ENCODE peak calls at places on chromosomes 2 and 18, in four cellular contexts. D is HepG2, W is K562, V is GM12878. X is an unnamed sample.

GRCh38 chr18:51337406-51337805 is 139.9 kb upstream of the MEX3C start:
- DNase-seq in D (no peak), V (no peak), W (no peak), X (no peak)

GRCh38 chr18:54261894-54262293 is 7.4 kb upstream of the POLI start:
- DNase-seq in V (peak), D (no peak), W (no peak), X (no peak)

GRCh38 chr2:55235724-55236538 is 3.4 kb downstream of the RPS27A start:
- DNase-seq in V (no peak), W (no peak), D (no peak), X (no peak)

GRCh38 chr2:98507461-98507860 is 62.8 kb downstream of the INPP4A start:
- DNase-seq in V (no peak), D (no peak), W (peak), X (no peak)

GRCh38 chr18:8699948-8700347 is 5.4 kb upstream of the MTCL1 start:
- DNase-seq in D (no peak), W (no peak), V (no peak), X (no peak)

GRCh38 chr2:43343573-43344304 is 117.3 kb upstream of the ZFP36L2 start:
- DNase-seq in V (no peak), W (no peak), D (no peak), X (no peak)

GRCh38 chr2:162317910-162318279 is 589 bp downstream of the IFIH1 start:
- DNase-seq in V (no peak), W (no peak), D (no peak), X (no peak)

GRCh38 chr2:239644016-239644415 is 243.2 kb upstream of the HDAC4 start:
- DNase-seq in V (no peak), D (peak), W (no peak), X (no peak)

GRCh38 chr2:149058936-149059335 is 20.4 kb downstream of the LYPD6B start:
- DNase-seq in W (no peak), D (no peak), V (no peak), X (no peak)

GRCh38 chr18:55449412-55450140 is 138.4 kb downstream of the TCF4 start:
- DNase-seq in W (no peak), V (no peak), D (no peak), X (no peak)

GRCh38 chr2:8090748-8091700 is 590.8 kb upstream of the ID2 start:
- DNase-seq in D (peak), W (no peak), V (peak), X (peak)

GRCh38 chr18:26133652-26134051 is at the start of gene PSMA8:
- DNase-seq in D (no peak), V (no peak), W (no peak), X (no peak)

GRCh38 chr18:74375999-74376398 is 60.4 kb downstream of the C18orf63 start:
- DNase-seq in D (no peak), V (no peak), W (no peak), X (peak)

GRCh38 chr2:74026674-74027294 is 42.1 kb downstream of the TET3 start:
- DNase-seq in W (no peak), D (no peak), V (no peak), X (no peak)

GRCh38 chr2:62305421-62306176 is 109.7 kb downstream of the B3GNT2 start:
- DNase-seq in V (peak), D (no peak), W (no peak), X (no peak)

GRCh38 chr2:241808701-241809382 is at the start of gene NEU4:
- DNase-seq in D (peak), W (no peak), V (no peak), X (no peak)

GRCh38 chr2:39954346-39954745 is 175.3 kb upstream of the THUMPD2 start:
- DNase-seq in W (no peak), D (no peak), V (no peak), X (no peak)

GRCh38 chr18:77648415-77648814 is 398.8 kb downstream of the GALR1 start:
- DNase-seq in D (no peak), V (no peak), W (no peak), X (no peak)

GRCh38 chr2:16226942-16227664 is 286.8 kb downstream of the MYCN start:
- DNase-seq in D (no peak), W (no peak), V (no peak), X (no peak)

GRCh38 chr18:48612917-48613316 is 74.1 kb downstream of the CTIF start:
- DNase-seq in D (no peak), V (no peak), W (no peak), X (no peak)

GRCh38 chr2:18674309-18674708 is 84.9 kb upstream of the NT5C1B start:
- DNase-seq in V (no peak), W (no peak), D (no peak), X (no peak)

GRCh38 chr18:36176739-36177138 is 10.6 kb upstream of the MOCOS start:
- DNase-seq in W (no peak), V (no peak), D (no peak), X (no peak)

GRCh38 chr18:31610841-31611240 is 19.2 kb downstream of the TTR start:
- DNase-seq in W (no peak), V (no peak), D (peak), X (peak)

GRCh38 chr2:221527759-221528444 is 44.2 kb downstream of the EPHA4 start:
- DNase-seq in V (no peak), D (peak), W (no peak), X (no peak)

GRCh38 chr2:200624660-200625059 is 38.8 kb downstream of the AOX1 start:
- DNase-seq in W (no peak), D (peak), V (no peak), X (peak)

GRCh38 chr2:121650554-121650930 is 1.3 kb upstream of the CLASP1 start:
- DNase-seq in V (no peak), D (no peak), W (peak), X (no peak)

GRCh38 chr18:39863916-39864315 is 2091.1 kb upstream of the PIK3C3 start:
- DNase-seq in V (no peak), W (no peak), D (no peak), X (no peak)

GRCh38 chr2:143705108-143705686 is 576.0 kb downstream of the ARHGAP15 start:
- DNase-seq in D (no peak), V (no peak), W (no peak), X (no peak)

GRCh38 chr2:62597323-62597722 is 91.3 kb upstream of the TMEM17 start:
- DNase-seq in W (no peak), D (no peak), V (no peak), X (no peak)

GRCh38 chr18:48749768-48750167 is 201.0 kb downstream of the SMAD7 start:
- DNase-seq in D (no peak), W (no peak), V (no peak), X (no peak)

GRCh38 chr18:8339958-8340357 is 269.3 kb upstream of the RAB12 start:
- DNase-seq in V (no peak), D (no peak), W (no peak), X (no peak)

GRCh38 chr2:55839182-55839819 is 84.3 kb downstream of the EFEMP1 start:
- DNase-seq in V (no peak), W (no peak), D (peak), X (peak)

GRCh38 chr18:75727479-75727878 is 300.0 kb upstream of the SMIM21 start:
- DNase-seq in V (no peak), W (peak), D (peak), X (peak)

GRCh38 chr2:207184768-207185167 is 19.0 kb upstream of the KLF7 start:
- DNase-seq in V (no peak), D (no peak), W (no peak), X (no peak)

GRCh38 chr2:207182916-207183315 is 17.2 kb upstream of the KLF7 start:
- DNase-seq in W (no peak), V (no peak), D (no peak), X (no peak)

GRCh38 chr2:207183506-207183905 is 17.8 kb upstream of the KLF7 start:
- DNase-seq in D (no peak), W (no peak), V (no peak), X (no peak)

GRCh38 chr2:207185372-207185771 is 19.6 kb upstream of the KLF7 start:
- DNase-seq in D (no peak), W (no peak), V (no peak), X (no peak)

GRCh38 chr2:207184348-207184747 is 18.6 kb upstream of the KLF7 start:
- DNase-seq in W (no peak), V (no peak), D (no peak), X (no peak)
- TF ChIP-seq ESRRA in W (no peak), V (no peak), D (no peak), X (no peak)

GRCh38 chr2:158647832-158648231 is 147.3 kb upstream of the DAPL1 start:
- DNase-seq in V (no peak), D (no peak), W (no peak), X (no peak)

GRCh38 chr2:158656492-158657190 is 138.5 kb upstream of the DAPL1 start:
- DNase-seq in W (no peak), V (no peak), D (no peak), X (no peak)

GRCh38 chr2:158651358-158652057 is 143.6 kb upstream of the DAPL1 start:
- DNase-seq in V (no peak), D (no peak), W (no peak), X (no peak)

GRCh38 chr2:158650646-158651357 is 144.3 kb upstream of the DAPL1 start:
- DNase-seq in V (no peak), D (no peak), W (no peak), X (no peak)
- TF ChIP-seq CHD4 in V (no peak), D (no peak), W (no peak), X (no peak)

DNA sequence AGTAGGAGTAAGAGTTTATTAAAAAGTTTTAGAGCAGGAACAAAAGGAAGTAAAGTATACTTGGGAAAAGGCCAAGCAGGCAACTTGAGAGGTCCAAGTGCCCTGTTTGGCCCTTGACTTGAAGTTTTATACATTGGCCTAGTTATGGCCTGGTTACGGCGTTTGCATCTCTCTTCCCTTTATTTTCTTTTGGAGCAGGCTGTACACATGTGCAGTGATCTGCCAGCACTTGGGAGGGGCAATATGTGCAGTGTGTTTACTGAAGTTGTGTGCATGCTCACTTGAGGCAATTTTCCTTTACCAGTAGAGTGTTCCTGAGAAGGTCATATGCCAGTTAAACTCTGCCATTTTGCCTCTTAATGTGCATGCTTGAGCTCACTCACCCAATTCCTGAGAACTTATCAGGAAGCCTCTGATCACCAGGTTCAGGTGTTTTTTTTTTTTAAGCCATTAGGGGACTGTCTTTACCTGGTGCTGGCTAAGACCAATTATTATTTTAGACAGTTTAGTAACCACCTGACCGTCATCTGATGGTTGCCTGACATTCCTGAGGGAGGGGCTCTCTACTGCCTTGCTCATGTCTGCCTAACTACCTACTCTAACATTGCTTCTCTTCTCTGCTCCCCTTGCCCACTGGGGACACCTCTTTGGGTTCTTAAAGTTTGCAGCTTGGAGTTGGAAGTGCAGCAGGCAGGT is 48.0 kb downstream of the SCN2A start:
- DNase-seq in D (no peak), W (no peak), V (no peak), X (no peak)
- TF ChIP-seq ESRRA in D (no peak), W (no peak), V (no peak), X (no peak)

GRCh38 chr18:2471523-2471922 is 99.8 kb downstream of the METTL4 start:
- DNase-seq in V (no peak), W (peak), D (no peak), X (peak)

DNA sequence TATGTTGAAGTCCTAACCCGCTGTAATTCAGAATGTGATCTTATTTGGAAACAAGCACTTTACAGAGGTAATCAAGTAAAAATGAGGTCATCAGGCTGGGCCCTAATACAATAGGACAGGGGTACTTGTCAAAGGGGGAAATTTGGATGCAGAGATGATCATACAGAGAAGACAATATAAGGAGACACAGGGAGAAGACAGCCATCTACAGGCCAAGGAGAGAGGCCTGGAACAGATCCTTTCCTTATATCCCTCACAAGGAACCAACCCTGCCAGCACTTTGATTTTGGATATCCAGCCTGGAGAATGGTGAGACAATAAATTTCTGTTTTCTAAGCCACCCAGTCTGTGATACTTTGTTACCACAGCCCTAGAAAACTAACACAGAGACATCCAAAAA is 104.3 kb downstream of the METTL4 start:
- DNase-seq in V (no peak), W (no peak), D (no peak), X (no peak)
- TF ChIP-seq CHD4 in V (no peak), W (no peak), D (no peak), X (no peak)

DNA sequence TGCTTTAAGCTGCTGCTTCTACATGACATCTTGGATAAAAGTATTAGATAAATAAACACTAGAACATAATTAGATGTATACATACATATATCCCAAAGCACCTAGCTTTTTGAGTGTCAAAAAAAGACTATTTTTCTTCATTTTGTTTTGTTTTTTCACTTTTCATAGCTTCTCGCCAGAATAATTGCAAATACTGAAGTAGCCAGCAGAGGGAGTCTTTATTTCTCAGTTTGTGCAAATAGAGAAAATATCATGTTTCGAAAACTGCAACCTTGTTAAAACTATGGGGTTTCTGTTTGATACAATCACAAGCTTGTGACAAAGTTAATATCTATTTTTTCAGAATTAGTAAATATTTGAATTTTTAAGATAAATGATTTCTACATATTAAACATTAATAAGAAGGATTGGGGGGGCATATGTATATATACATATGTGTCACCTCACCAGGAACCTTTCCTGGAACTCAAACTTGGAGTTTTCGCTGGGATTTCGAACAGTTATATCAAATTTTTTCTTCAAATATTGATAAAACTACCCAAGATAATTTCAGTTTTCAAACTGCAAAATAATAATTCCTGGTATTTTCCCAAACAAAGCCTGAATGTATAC is 61.0 kb downstream of the GRB14 start:
- DNase-seq in W (no peak), D (peak), V (no peak), X (no peak)
- TF ChIP-seq ESRRA in W (no peak), D (no peak), V (no peak), X (no peak)

GRCh38 chr2:207969249-207969648 is 56.1 kb downstream of the PLEKHM3 start:
- DNase-seq in D (no peak), V (no peak), W (no peak), X (no peak)
- TF ChIP-seq CHD4 in D (no peak), V (no peak), W (no peak), X (no peak)

GRCh38 chr2:12555012-12555645 is 161.6 kb upstream of the TRIB2 start:
- DNase-seq in D (no peak), V (no peak), W (peak), X (no peak)
- TF ChIP-seq ESRRA in D (no peak), V (no peak), W (no peak), X (no peak)

GRCh38 chr2:60476206-60476946 is 77.1 kb downstream of the BCL11A start:
- DNase-seq in V (no peak), W (no peak), D (no peak), X (no peak)
- TF ChIP-seq CHD4 in V (no peak), W (no peak), D (no peak), X (no peak)

GRCh38 chr18:62987035-62987830 is 271.9 kb downstream of the PHLPP1 start:
- DNase-seq in D (no peak), V (no peak), W (no peak), X (no peak)

GRCh38 chr18:62989195-62989594 is 273.9 kb downstream of the PHLPP1 start:
- DNase-seq in V (no peak), D (no peak), W (no peak), X (no peak)

GRCh38 chr18:62988467-62988866 is 273.1 kb downstream of the PHLPP1 start:
- DNase-seq in W (no peak), V (no peak), D (no peak), X (no peak)

GRCh38 chr18:62986490-62986889 is 271.1 kb downstream of the PHLPP1 start:
- DNase-seq in V (no peak), W (no peak), D (no peak), X (no peak)

GRCh38 chr18:62987859-62988258 is 272.5 kb downstream of the PHLPP1 start:
- DNase-seq in V (no peak), D (no peak), W (no peak), X (no peak)
- TF ChIP-seq ESRRA in V (no peak), D (no peak), W (no peak), X (no peak)